ENCODE peak calls at places on chromosomes 2 and 18, in nine cellular contexts. Y is breast epithelium, D is H1, Q is astrocyte of the spinal cord, C is fibroblast of pulmonary artery, J is tibial artery, I is body of pancreas, F is GM06990, M is tibial nerve. E is an unnamed sample.

GRCh38 chr18:75554644-75555043 is 127.1 kb upstream of the SMIM21 start:
- DNase-seq in Y (no peak), D (no peak), Q (no peak), C (no peak), J (no peak), I (no peak), F (no peak), M (no peak), E (no peak)

GRCh38 chr2:229719926-229720652 is 5.7 kb upstream of the DNER start:
- DNase-seq in Y (no peak), D (no peak), Q (no peak), C (peak; percentile 11), J (no peak), I (no peak), F (no peak), M (no peak), E (no peak)

GRCh38 chr2:73981081-73981968 is 3.4 kb upstream of the TET3 start:
- DNase-seq in Y (no peak), D (peak; percentile 86), Q (no peak), C (no peak), J (no peak), I (peak; percentile 48), F (peak; percentile 77), M (no peak), E (peak; percentile 71)

GRCh38 chr2:228541794-228542193 is 360.3 kb upstream of the SPHKAP start:
- DNase-seq in Y (no peak), D (no peak), Q (peak; percentile 58), C (peak; percentile 18), J (no peak), I (no peak), F (no peak), M (no peak), E (no peak)

GRCh38 chr2:174908284-174908683 is 96.9 kb downstream of the CHN1 start:
- DNase-seq in Y (no peak), D (no peak), Q (no peak), C (peak; percentile 52), J (no peak), I (no peak), F (no peak), M (no peak), E (no peak)

GRCh38 chr2:32192418-32192817 is 26.8 kb downstream of the SLC30A6 start:
- DNase-seq in Y (no peak), D (no peak), Q (no peak), C (no peak), J (no peak), I (no peak), F (peak; percentile 26), M (no peak), E (peak; percentile 16)

GRCh38 chr18:54223568-54224241 is 764 bp downstream of the MBD2 start:
- DNase-seq in Y (peak; percentile 59), D (peak; percentile 53), Q (peak; percentile 87), C (peak; percentile 90), J (no peak), I (peak; percentile 91), F (peak; percentile 69), M (peak; percentile 38), E (peak; percentile 20)

GRCh38 chr2:169877406-169877805 is 50.2 kb downstream of the UBR3 start:
- DNase-seq in Y (no peak), D (no peak), Q (peak; percentile 24), C (peak; percentile 60), J (no peak), I (no peak), F (no peak), M (no peak), E (no peak)

GRCh38 chr2:65315042-65315441 is 87.4 kb downstream of the ACTR2 start:
- DNase-seq in Y (no peak), D (no peak), Q (peak; percentile 16), C (no peak), J (no peak), I (no peak), F (no peak), M (no peak), E (no peak)

GRCh38 chr2:65311049-65311448 is 83.4 kb downstream of the ACTR2 start:
- DNase-seq in Y (no peak), D (no peak), Q (no peak), C (no peak), J (no peak), I (peak; percentile 16), F (no peak), M (no peak), E (no peak)

GRCh38 chr2:65313954-65314256 is 86.3 kb downstream of the ACTR2 start:
- DNase-seq in Y (no peak), D (no peak), Q (no peak), C (no peak), J (no peak), I (no peak), F (no peak), M (no peak), E (no peak)

GRCh38 chr2:65311596-65311995 is 84.0 kb downstream of the ACTR2 start:
- DNase-seq in Y (no peak), D (no peak), Q (no peak), C (no peak), J (no peak), I (no peak), F (no peak), M (no peak), E (no peak)

DNA sequence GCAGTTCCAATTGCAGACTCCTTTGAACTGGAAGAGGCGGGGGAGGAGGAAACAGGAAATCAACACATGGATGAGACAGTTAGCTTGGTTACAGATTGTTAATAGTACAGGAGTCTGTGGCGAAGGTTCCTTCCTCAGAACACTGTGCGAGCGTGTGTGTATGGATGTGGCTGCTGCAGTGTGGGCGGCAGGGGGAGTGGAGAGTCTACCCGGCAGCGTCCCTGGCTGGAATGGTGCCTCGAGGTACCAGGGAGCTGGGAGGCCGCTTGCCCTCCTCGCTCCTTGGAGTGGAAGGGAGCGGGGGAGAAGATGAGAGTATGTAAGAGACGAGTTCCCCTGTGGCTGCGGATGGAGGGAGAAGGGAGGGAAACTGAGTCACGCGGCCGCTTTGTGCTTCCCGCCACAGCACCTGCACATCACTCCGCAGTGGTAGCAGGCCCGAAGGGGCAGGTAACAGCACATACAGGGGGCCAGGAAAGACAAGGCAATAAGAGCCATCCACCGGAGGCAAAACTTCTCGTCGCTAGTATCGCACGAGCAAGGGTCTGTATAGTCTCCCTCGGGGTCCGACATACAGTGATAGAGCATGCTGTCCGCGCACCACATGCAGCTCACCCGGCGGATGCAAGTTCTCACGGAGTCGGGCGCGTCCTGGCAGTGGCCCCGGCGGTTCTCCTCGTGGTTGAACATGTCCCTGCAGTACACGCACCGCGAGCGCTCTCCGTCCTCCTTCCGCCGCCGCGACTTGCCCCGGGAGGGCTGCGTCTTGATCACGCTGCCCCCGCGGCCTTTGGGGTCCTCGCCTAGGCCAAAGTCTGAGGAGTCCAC is 85.7 kb downstream of the ACTR2 start:
- DNase-seq in Y (no peak), D (no peak), Q (no peak), C (peak; percentile 21), J (no peak), I (no peak), F (no peak), M (no peak), E (no peak)
- TF ChIP-seq CTCF in Y (no peak), D (no peak), Q (no peak), C (no peak), J (no peak), I (no peak), F (no peak), M (no peak), E (no peak)

DNA sequence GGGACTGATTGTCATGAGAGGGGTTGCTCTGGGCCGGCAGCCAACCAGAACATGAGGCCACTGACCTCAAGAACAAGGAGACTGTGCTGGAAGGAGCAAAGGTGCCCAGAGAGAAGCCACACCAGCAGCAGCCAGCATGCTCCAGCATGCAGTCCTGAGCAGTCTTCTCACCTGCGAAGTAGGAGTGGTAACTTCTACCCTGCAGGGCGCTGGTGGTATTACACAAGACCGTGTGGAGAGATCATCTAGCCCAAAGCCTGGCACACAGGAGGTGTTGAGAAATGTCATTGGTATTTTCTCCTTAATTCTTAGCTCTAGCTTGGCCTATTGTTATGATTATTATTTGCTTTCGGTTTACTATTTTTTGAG is 132.7 kb downstream of the TSN start:
- DNase-seq in Y (no peak), D (peak; percentile 86), Q (no peak), C (no peak), J (no peak), I (peak; percentile 12), F (no peak), M (no peak), E (no peak)
- TF ChIP-seq CTCF in Y (no peak), D (peak; percentile 50), Q (peak; percentile 19), C (peak; percentile 40), J (no peak), I (no peak), F (peak; percentile 53), M (peak; percentile 18), E (peak; percentile 17)

GRCh38 chr2:241690202-241690717 is 3.6 kb upstream of the DTYMK start:
- DNase-seq in Y (no peak), D (no peak), Q (no peak), C (no peak), J (no peak), I (no peak), F (no peak), M (no peak), E (no peak)

GRCh38 chr2:241689306-241689705 is 2.7 kb upstream of the DTYMK start:
- DNase-seq in Y (no peak), D (no peak), Q (no peak), C (no peak), J (no peak), I (no peak), F (no peak), M (no peak), E (no peak)

GRCh38 chr2:241686322-241686648 is 330 bp downstream of the DTYMK start:
- DNase-seq in Y (no peak), D (no peak), Q (no peak), C (no peak), J (no peak), I (no peak), F (no peak), M (no peak), E (no peak)

GRCh38 chr2:241692448-241692847 is 5.8 kb upstream of the DTYMK start:
- DNase-seq in Y (no peak), D (no peak), Q (peak; percentile 67), C (peak; percentile 74), J (no peak), I (no peak), F (no peak), M (no peak), E (no peak)

GRCh38 chr2:241686649-241687425 is at the start of gene DTYMK:
- DNase-seq in Y (peak; percentile 93), D (peak; percentile 95), Q (peak; percentile 98), C (peak; percentile 95), J (peak; percentile 98), I (peak; percentile 98), F (peak; percentile 98), M (peak; percentile 90), E (peak; percentile 100)
- TF ChIP-seq CTCF in Y (no peak), D (no peak), Q (no peak), C (no peak), J (no peak), I (peak; percentile 7), F (no peak), M (no peak), E (no peak)

DNA sequence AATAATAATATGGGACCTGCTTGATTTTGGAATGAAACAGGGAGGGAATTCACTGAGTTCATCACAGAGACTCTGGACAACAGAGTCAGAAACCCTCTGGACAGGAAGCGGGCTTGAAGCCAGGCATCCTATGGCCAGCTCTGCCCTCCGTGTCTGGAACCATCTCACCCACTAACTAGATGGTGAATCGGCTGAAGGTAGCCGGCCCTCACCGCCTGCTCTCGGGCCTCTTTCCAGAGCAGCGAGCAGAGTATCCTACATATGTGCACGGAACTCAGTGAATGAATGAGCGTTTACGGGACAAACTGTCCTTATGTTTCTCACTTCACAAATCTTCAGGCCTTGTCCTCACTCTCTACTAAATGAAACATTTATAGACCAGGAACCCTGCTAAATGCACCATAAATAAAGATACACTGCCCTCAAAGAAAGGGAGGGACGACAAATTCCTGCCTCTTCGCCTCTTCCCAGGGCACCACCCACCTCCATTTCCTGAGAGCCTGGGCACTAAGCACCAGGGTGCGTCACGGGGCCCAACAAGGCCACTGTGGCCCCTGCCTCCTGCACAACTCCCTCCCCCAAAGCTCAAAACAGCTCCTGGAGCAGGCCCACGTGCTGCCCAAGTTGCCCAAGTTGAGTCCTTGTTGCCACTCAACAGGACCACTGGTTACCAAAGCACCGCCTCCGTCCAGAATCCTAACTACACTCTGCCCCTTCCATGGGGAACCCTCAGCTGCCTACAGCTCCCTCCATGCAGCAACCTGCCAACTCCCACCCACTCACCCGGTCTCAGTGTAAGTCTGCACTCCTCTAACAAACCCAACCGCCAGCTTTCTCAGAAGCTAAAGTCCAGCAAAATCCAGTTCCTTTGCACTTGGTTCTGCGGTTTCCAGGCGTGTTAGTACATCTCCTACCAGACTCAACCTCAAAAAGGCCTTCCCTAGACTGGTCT is 1.7 kb downstream of the TBC1D8 start:
- DNase-seq in Y (no peak), D (no peak), Q (no peak), C (no peak), J (no peak), I (peak; percentile 61), F (no peak), M (no peak), E (no peak)
- TF ChIP-seq CTCF in Y (no peak), D (no peak), Q (no peak), C (no peak), J (no peak), I (no peak), F (no peak), M (no peak), E (no peak)